ENCODE peak calls at places on chromosomes 13 and 19, in five cellular contexts. One of them, this sample, is unnamed.

GRCh38 chr13:113875829-113876228 is 12.0 kb upstream of the GAS6 start:
- DNase-seq in NCI-H460: no peak
- DNase-seq in stimulated activated CD8-positive, alpha-beta memory T cell treated with anti-CD3 and anti-CD28 coated beads, Interleukin-15, amount 100 ng/mL, for 24 hours: no peak
- DNase-seq in cardiac muscle cell: no peak
- DNase-seq in stimulated activated CD4-positive, alpha-beta T cell treated with anti-CD3 and anti-CD28 coated beads, Interleukin-1b, Interleukin-23, amount 100 ng/mL, for 24 hours: no peak
- DNase-seq in this sample: no peak

GRCh38 chr13:67229438-67230242 is 496 bp downstream of the PCDH9 start:
- DNase-seq in NCI-H460: no peak
- DNase-seq in cardiac muscle cell: peak
- DNase-seq in stimulated activated CD8-positive, alpha-beta memory T cell treated with anti-CD3 and anti-CD28 coated beads, Interleukin-15, amount 100 ng/mL, for 24 hours: no peak
- DNase-seq in stimulated activated CD4-positive, alpha-beta T cell treated with anti-CD3 and anti-CD28 coated beads, Interleukin-1b, Interleukin-23, amount 100 ng/mL, for 24 hours: no peak
- DNase-seq in this sample: no peak

GRCh38 chr19:4597975-4598671 is 38.6 kb upstream of the SEMA6B start:
- DNase-seq in NCI-H460: peak
- DNase-seq in stimulated activated CD4-positive, alpha-beta T cell treated with anti-CD3 and anti-CD28 coated beads, Interleukin-1b, Interleukin-23, amount 100 ng/mL, for 24 hours: peak
- DNase-seq in stimulated activated CD8-positive, alpha-beta memory T cell treated with anti-CD3 and anti-CD28 coated beads, Interleukin-15, amount 100 ng/mL, for 24 hours: no peak
- DNase-seq in cardiac muscle cell: peak
- DNase-seq in this sample: peak

GRCh38 chr19:17718988-17719711 is at the start of gene MAP1S:
- DNase-seq in NCI-H460: peak
- DNase-seq in stimulated activated CD4-positive, alpha-beta T cell treated with anti-CD3 and anti-CD28 coated beads, Interleukin-1b, Interleukin-23, amount 100 ng/mL, for 24 hours: peak
- DNase-seq in cardiac muscle cell: peak
- DNase-seq in stimulated activated CD8-positive, alpha-beta memory T cell treated with anti-CD3 and anti-CD28 coated beads, Interleukin-15, amount 100 ng/mL, for 24 hours: peak
- DNase-seq in this sample: peak

GRCh38 chr13:105804561-105805190 is 730.8 kb downstream of the EFNB2 start:
- DNase-seq in cardiac muscle cell: no peak
- DNase-seq in stimulated activated CD8-positive, alpha-beta memory T cell treated with anti-CD3 and anti-CD28 coated beads, Interleukin-15, amount 100 ng/mL, for 24 hours: no peak
- DNase-seq in stimulated activated CD4-positive, alpha-beta T cell treated with anti-CD3 and anti-CD28 coated beads, Interleukin-1b, Interleukin-23, amount 100 ng/mL, for 24 hours: no peak
- DNase-seq in NCI-H460: no peak
- DNase-seq in this sample: no peak

GRCh38 chr19:31223805-31224534 is 125.3 kb downstream of the TSHZ3 start:
- DNase-seq in NCI-H460: no peak
- DNase-seq in stimulated activated CD8-positive, alpha-beta memory T cell treated with anti-CD3 and anti-CD28 coated beads, Interleukin-15, amount 100 ng/mL, for 24 hours: no peak
- DNase-seq in cardiac muscle cell: no peak
- DNase-seq in stimulated activated CD4-positive, alpha-beta T cell treated with anti-CD3 and anti-CD28 coated beads, Interleukin-1b, Interleukin-23, amount 100 ng/mL, for 24 hours: no peak
- DNase-seq in this sample: no peak

GRCh38 chr13:42981317-42981716 is 10.7 kb downstream of the EPSTI1 start:
- DNase-seq in stimulated activated CD8-positive, alpha-beta memory T cell treated with anti-CD3 and anti-CD28 coated beads, Interleukin-15, amount 100 ng/mL, for 24 hours: no peak
- DNase-seq in cardiac muscle cell: no peak
- DNase-seq in NCI-H460: no peak
- DNase-seq in stimulated activated CD4-positive, alpha-beta T cell treated with anti-CD3 and anti-CD28 coated beads, Interleukin-1b, Interleukin-23, amount 100 ng/mL, for 24 hours: no peak
- DNase-seq in this sample: no peak

GRCh38 chr13:74575729-74576125 is 441.5 kb upstream of the KLF12 start:
- DNase-seq in stimulated activated CD8-positive, alpha-beta memory T cell treated with anti-CD3 and anti-CD28 coated beads, Interleukin-15, amount 100 ng/mL, for 24 hours: peak
- DNase-seq in stimulated activated CD4-positive, alpha-beta T cell treated with anti-CD3 and anti-CD28 coated beads, Interleukin-1b, Interleukin-23, amount 100 ng/mL, for 24 hours: peak
- DNase-seq in cardiac muscle cell: peak
- DNase-seq in NCI-H460: no peak
- DNase-seq in this sample: peak

GRCh38 chr13:32150794-32151193 is 119.2 kb downstream of the FRY start:
- DNase-seq in cardiac muscle cell: no peak
- DNase-seq in NCI-H460: no peak
- DNase-seq in stimulated activated CD4-positive, alpha-beta T cell treated with anti-CD3 and anti-CD28 coated beads, Interleukin-1b, Interleukin-23, amount 100 ng/mL, for 24 hours: no peak
- DNase-seq in stimulated activated CD8-positive, alpha-beta memory T cell treated with anti-CD3 and anti-CD28 coated beads, Interleukin-15, amount 100 ng/mL, for 24 hours: no peak
- DNase-seq in this sample: peak

GRCh38 chr19:50485284-50485955 is 8.8 kb upstream of the GARIN5A start:
- DNase-seq in stimulated activated CD8-positive, alpha-beta memory T cell treated with anti-CD3 and anti-CD28 coated beads, Interleukin-15, amount 100 ng/mL, for 24 hours: no peak
- DNase-seq in cardiac muscle cell: peak
- DNase-seq in NCI-H460: no peak
- DNase-seq in stimulated activated CD4-positive, alpha-beta T cell treated with anti-CD3 and anti-CD28 coated beads, Interleukin-1b, Interleukin-23, amount 100 ng/mL, for 24 hours: no peak
- DNase-seq in this sample: no peak

GRCh38 chr19:31975461-31975860 is 369.9 kb upstream of the ZNF507 start:
- DNase-seq in cardiac muscle cell: no peak
- DNase-seq in stimulated activated CD4-positive, alpha-beta T cell treated with anti-CD3 and anti-CD28 coated beads, Interleukin-1b, Interleukin-23, amount 100 ng/mL, for 24 hours: no peak
- DNase-seq in stimulated activated CD8-positive, alpha-beta memory T cell treated with anti-CD3 and anti-CD28 coated beads, Interleukin-15, amount 100 ng/mL, for 24 hours: no peak
- DNase-seq in NCI-H460: no peak
- DNase-seq in this sample: no peak

This sample was measured in testis.